ENCODE peak calls at places on chromosome 1, in nine cellular contexts. A, Q, W, Z, L, I, Y, S and J are unnamed samples. For H3K36me3 and H3K27me3, the result is how much of the 10 kb centered on the place peaks cover.

GRCh38 chr1:210347112-210347511 is 18.4 kb downstream of the HHAT start:
- DNase-seq in Z (no peak), Y (no peak), W (no peak), S (peak), L (no peak), I (no peak), A (no peak), Q (no peak), J (no peak)

GRCh38 chr1:42788021-42788420 is 3.2 kb downstream of the TMEM269 start:
- DNase-seq in S (no peak), Z (no peak), L (no peak), Q (no peak), W (no peak), A (no peak), Y (no peak), I (no peak), J (no peak)

GRCh38 chr1:150162862-150163706 is 13.4 kb downstream of the PLEKHO1 start:
- DNase-seq in I (peak), Y (peak), Q (no peak), S (peak), W (peak), L (peak), Z (peak), A (peak), J (peak)

GRCh38 chr1:234728740-234729139 is 118.8 kb upstream of the IRF2BP2 start:
- DNase-seq in I (no peak), Y (no peak), S (no peak), Z (no peak), L (no peak), W (no peak), A (no peak), Q (no peak), J (no peak)

GRCh38 chr1:96968582-96969378 is 247.2 kb downstream of the PTBP2 start:
- DNase-seq in Y (no peak), I (peak), L (no peak), A (no peak), S (no peak), Q (no peak), W (no peak), Z (no peak), J (no peak)

GRCh38 chr1:91015794-91016550 is 5.9 kb downstream of the ZNF644 start:
- DNase-seq in W (no peak), A (no peak), L (no peak), S (no peak), I (no peak), Y (no peak), Z (no peak), Q (no peak), J (no peak)

GRCh38 chr1:205505076-205505729 is 734 bp downstream of the CDK18 start:
- DNase-seq in Z (no peak), W (peak), L (no peak), S (no peak), Q (no peak), Y (peak), A (no peak), I (no peak), J (no peak)

GRCh38 chr1:60066001-60066400 is 7.6 kb downstream of the C1orf87 start:
- DNase-seq in S (no peak), L (no peak), Q (no peak), I (peak), A (no peak), Y (no peak), W (no peak), Z (no peak), J (no peak)

GRCh38 chr1:177082855-177083741 is 81.4 kb downstream of the ASTN1 start:
- DNase-seq in A (no peak), W (no peak), I (no peak), L (no peak), Z (no peak), S (no peak), Y (no peak), Q (no peak), J (no peak)

GRCh38 chr1:61141288-61142044 is 59.1 kb downstream of the NFIA start:
- DNase-seq in S (no peak), L (no peak), A (no peak), W (no peak), Z (no peak), Y (no peak), I (peak), Q (no peak), J (no peak)

GRCh38 chr1:220791959-220792358 is 5.2 kb downstream of the MTARC1 start:
- DNase-seq in Y (peak), Q (no peak), W (peak), Z (no peak), I (peak), S (no peak), L (peak), A (no peak), J (no peak)

GRCh38 chr1:59379028-59379728 is 82.3 kb downstream of the FGGY start:
- DNase-seq in S (no peak), Q (no peak), A (no peak), Z (no peak), I (no peak), L (no peak), W (no peak), Y (no peak), J (no peak)

GRCh38 chr1:209662879-209663327 is 10.7 kb upstream of the LAMB3 start:
- DNase-seq in L (no peak), S (no peak), A (no peak), Y (no peak), W (no peak), I (no peak), Q (no peak), Z (no peak), J (no peak)

GRCh38 chr1:198638894-198639319 is at the start of gene PTPRC:
- DNase-seq in Z (no peak), S (peak), Y (no peak), W (no peak), A (no peak), I (no peak), L (no peak), Q (peak), J (no peak)

GRCh38 chr1:228899421-228899956 is 164.2 kb downstream of the RHOU start:
- DNase-seq in Z (no peak), L (no peak), A (no peak), W (no peak), S (no peak), Q (no peak), I (no peak), Y (no peak), J (no peak)

GRCh38 chr1:92352856-92353255 is 54.0 kb downstream of the RPAP2 start:
- DNase-seq in Q (no peak), A (no peak), L (no peak), Y (no peak), I (no peak), S (no peak), Z (no peak), W (no peak), J (no peak)

GRCh38 chr1:91015358-91015780 is 6.5 kb downstream of the ZNF644 start:
- DNase-seq in I (no peak), Z (no peak), L (no peak), S (no peak), W (no peak), A (no peak), Y (no peak), Q (no peak), J (no peak)

GRCh38 chr1:190144650-190145049 is 333.0 kb downstream of the BRINP3 start:
- DNase-seq in Z (no peak), W (no peak), A (no peak), L (no peak), Q (no peak), I (no peak), S (no peak), Y (no peak), J (no peak)

DNA sequence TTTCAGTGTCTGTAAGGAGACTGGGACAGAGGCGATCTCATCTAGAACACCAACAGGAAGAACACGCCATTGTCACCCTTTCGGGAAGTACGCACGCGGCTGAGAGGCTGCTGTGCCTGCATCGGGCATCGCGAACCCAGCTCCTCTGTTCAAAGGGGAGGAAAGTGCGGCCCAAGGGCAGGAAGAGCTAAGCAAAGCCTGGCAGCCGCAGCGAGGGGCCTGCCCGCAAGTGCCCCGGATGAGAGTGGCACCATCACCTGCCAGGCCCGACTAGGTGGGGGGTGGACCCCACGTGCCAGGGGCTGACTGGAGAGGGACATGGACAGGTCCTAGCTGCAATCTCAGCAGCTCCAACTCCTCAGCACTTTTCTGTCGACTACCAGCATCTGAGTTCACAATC is 7.5 kb downstream of the TPRG1L start:
- DNase-seq in A (no peak), L (no peak), Y (no peak), Q (no peak), Z (no peak), I (no peak), S (no peak), W (peak), J (no peak)
- H3K4me3 ChIP-seq in A (no peak), L (no peak), Y (no peak), Q (no peak), Z (no peak), I (no peak), S (no peak), W (no peak), J (no peak)

DNA sequence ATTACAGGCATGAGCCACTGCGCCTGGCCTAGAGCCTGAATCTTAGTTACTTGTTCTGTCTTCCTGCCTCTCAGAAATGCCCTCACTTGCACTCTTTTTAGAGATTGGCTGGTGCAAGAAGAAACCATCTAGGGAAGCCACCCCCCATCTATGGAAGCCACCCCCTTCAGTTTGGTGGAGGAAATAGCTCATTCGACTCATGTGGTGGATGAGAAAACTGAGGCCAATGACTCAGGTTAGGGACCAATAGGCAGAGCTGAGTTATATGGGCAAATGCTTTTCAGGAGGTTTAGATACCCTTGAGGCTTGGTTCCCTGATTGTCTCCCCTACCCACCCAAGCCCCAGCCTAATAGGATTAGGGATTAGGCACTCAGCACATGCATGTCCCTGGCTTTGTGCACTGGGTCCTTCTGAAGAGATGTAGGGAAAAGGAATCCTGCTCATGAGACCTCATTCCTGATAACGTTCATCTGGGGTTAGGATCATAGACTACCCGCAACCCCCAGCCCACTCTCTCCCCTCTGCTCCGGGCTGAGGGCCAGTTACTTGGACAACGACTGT is 77.1 kb downstream of the PAX7 start:
- DNase-seq in Z (no peak), A (no peak), Y (no peak), L (no peak), I (no peak), W (no peak), Q (no peak), S (no peak), J (no peak)
- H3K36me3 ChIP-seq in Z (under half), A (under half), Y (under half), L (under half), I (under half), W (under half), Q (under half), S (under half), J (under half)

GRCh38 chr1:79550402-79550801 is 543.9 kb upstream of the ADGRL4 start:
- DNase-seq in W (no peak), Z (no peak), S (no peak), I (no peak), A (no peak), Q (no peak), Y (no peak), L (no peak), J (no peak)
- H3K27me3 ChIP-seq in W (under half), Z (under half), S (under half), I (under half), A (under half), Q (under half), Y (under half), L (under half), J (under half)

GRCh38 chr1:11908139-11909021 is 17.8 kb downstream of the KIAA2013 start:
- DNase-seq in S (peak), A (peak), Y (peak), Q (peak), W (peak), Z (peak), L (peak), I (peak), J (peak)

GRCh38 chr1:11904978-11905377 is 21.2 kb downstream of the KIAA2013 start:
- DNase-seq in A (no peak), L (no peak), I (no peak), S (no peak), Z (no peak), W (no peak), Y (no peak), Q (no peak), J (no peak)

GRCh38 chr1:11906870-11907269 is 19.4 kb downstream of the KIAA2013 start:
- DNase-seq in I (no peak), A (no peak), W (no peak), Y (no peak), L (no peak), Z (no peak), S (no peak), Q (no peak), J (no peak)

GRCh38 chr1:11903210-11903609 is 23.0 kb downstream of the KIAA2013 start:
- DNase-seq in A (no peak), Y (no peak), Z (no peak), Q (no peak), L (no peak), S (no peak), W (no peak), I (no peak), J (no peak)

DNA sequence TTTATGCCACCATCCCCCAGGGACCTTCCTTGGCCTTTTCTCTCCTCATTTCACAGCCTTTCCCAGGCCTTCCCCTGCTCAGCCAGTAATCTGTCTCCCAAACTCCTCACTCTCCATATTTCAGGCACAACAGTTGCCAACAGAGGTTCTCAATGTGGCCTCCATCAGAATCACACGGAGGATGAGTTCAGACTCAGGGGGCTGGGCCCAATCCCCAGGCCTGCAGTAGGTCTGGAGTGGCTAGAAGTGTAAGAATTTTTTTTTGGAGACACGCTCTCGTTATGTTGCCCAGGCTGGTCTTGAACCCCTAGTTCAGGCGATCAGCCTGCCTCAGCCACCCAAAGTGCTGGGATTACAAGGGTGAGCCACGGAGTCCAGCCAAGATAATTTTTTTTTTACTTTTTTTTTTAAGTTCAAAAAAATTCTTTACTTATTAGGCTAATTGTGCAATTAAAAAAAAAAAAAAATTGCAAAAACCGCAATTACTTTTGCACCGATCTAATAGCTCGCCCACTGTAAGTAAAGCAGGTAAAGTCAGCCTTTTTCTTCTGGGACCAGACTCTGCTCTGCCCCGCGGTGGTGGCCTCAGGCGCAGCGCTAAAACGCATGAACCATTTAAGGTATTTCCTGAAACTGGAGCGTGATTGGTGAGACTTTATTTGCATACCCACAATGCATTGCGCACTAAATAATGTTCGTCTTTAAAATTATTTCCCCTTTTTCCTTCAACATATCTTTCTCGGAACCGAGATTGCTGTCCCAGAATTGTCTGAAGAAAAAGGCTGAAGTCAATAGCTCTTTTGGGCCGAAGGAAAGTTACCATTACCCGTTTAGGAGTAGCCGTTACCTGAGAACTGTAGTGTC is 18.7 kb downstream of the KIAA2013 start:
- DNase-seq in Q (peak), Y (peak), I (peak), L (peak), Z (peak), A (peak), W (peak), S (peak), J (peak)
- H3K4me3 ChIP-seq in Q (peak), Y (no peak), I (no peak), L (peak), Z (no peak), A (peak), W (peak), S (peak), J (no peak)

GRCh38 chr1:233238884-233239432 is 56.6 kb downstream of the PCNX2 start:
- DNase-seq in Q (no peak), W (no peak), L (no peak), Z (no peak), A (no peak), S (no peak), Y (no peak), I (peak), J (no peak)
- H3K36me3 ChIP-seq in Q (under half), W (under half), L (under half), Z (under half), A (under half), S (under half), Y (under half), I (under half), J (under half)

GRCh38 chr1:35555601-35556477 is 1.4 kb downstream of the KIAA0319L start:
- DNase-seq in A (no peak), Y (no peak), L (no peak), I (no peak), Q (no peak), Z (no peak), S (no peak), W (no peak), J (no peak)
- H3K27me3 ChIP-seq in A (under half), Y (under half), L (under half), I (under half), Q (under half), Z (under half), S (under half), W (under half), J (under half)

GRCh38 chr1:34866762-34867109 is 7.2 kb upstream of the SMIM12 start:
- DNase-seq in A (no peak), Q (no peak), W (no peak), Z (no peak), S (no peak), L (no peak), Y (no peak), I (no peak), J (no peak)
- H3K4me3 ChIP-seq in A (peak), Q (no peak), W (peak), Z (peak), S (peak), L (peak), Y (peak), I (peak), J (no peak)

GRCh38 chr1:145845514-145846161 is at the start of gene NUDT17:
- DNase-seq in I (peak), S (peak), Z (peak), W (peak), Y (peak), Q (peak), A (peak), L (peak), J (peak)
- H3K36me3 ChIP-seq in I (under half), S (under half), Z (under half), W (half or more), Y (under half), Q (under half), A (under half), L (under half), J (under half)

GRCh38 chr1:166888710-166889109 is 12.6 kb upstream of the TADA1 start:
- DNase-seq in W (no peak), Z (no peak), A (no peak), I (no peak), L (no peak), Y (no peak), Q (no peak), S (no peak), J (no peak)

GRCh38 chr1:166882893-166883292 is 6.8 kb upstream of the TADA1 start:
- DNase-seq in A (no peak), L (no peak), W (no peak), I (no peak), Y (no peak), Z (no peak), S (no peak), Q (no peak), J (no peak)

GRCh38 chr1:166884971-166885370 is 8.9 kb upstream of the TADA1 start:
- DNase-seq in I (no peak), A (no peak), Q (no peak), W (no peak), Z (no peak), L (no peak), Y (no peak), S (no peak), J (no peak)

GRCh38 chr1:166884040-166884642 is 8.1 kb upstream of the TADA1 start:
- DNase-seq in W (peak), S (peak), Q (peak), A (peak), I (peak), L (peak), Y (peak), Z (peak), J (peak)
- H3K27me3 ChIP-seq in W (under half), S (under half), Q (under half), A (under half), I (under half), L (under half), Y (under half), Z (under half), J (under half)